ENCODE peak calls at places on chromosomes 4 and X, in eight cellular contexts. Y is suprapubic skin; E is CD8-positive, alpha-beta memory T cell; V is heart right ventricle; R is cardiac muscle cell; Z is uterus; U is mesendoderm; X is ovary. I is an unnamed sample. For H3K27me3 and H3K36me3, the result is how much of the 10 kb centered on the place peaks cover.

GRCh38 chr4:132384709-132385108 is 764.4 kb upstream of the PCDH10 start:
- DNase-seq in Y (no peak), Z (no peak), E (no peak), X (no peak), R (no peak), V (no peak), U (no peak), I (no peak)

GRCh38 chrX:80423744-80424143 is 3.5 kb downstream of the TENT5D start:
- DNase-seq in R (no peak), E (no peak), Y (no peak), V (no peak), U (no peak), Z (no peak), X (no peak), I (no peak)

GRCh38 chrX:124228849-124229248 is 103.6 kb upstream of the TEX13D start:
- DNase-seq in U (peak), X (no peak), V (no peak), E (no peak), Z (no peak), R (no peak), Y (no peak), I (no peak)

GRCh38 chrX:153641575-153642312 is 5.3 kb upstream of the DUSP9 start:
- DNase-seq in Z (no peak), E (no peak), X (no peak), U (peak), V (no peak), R (no peak), Y (no peak), I (no peak)

GRCh38 chrX:106696502-106696901 is 30.0 kb upstream of the RNF128 start:
- DNase-seq in U (peak), Y (no peak), X (no peak), R (no peak), Z (no peak), V (no peak), E (no peak), I (no peak)

GRCh38 chrX:17590892-17591740 is 146.2 kb upstream of the SCML1 start:
- DNase-seq in Y (peak), X (peak), U (peak), E (no peak), R (peak), V (peak), Z (peak), I (no peak)

GRCh38 chr4:135418353-135418752 is 1216.8 kb upstream of the PABPC4L start:
- DNase-seq in E (no peak), R (no peak), V (no peak), Y (no peak), X (no peak), Z (no peak), U (peak), I (no peak)

GRCh38 chr4:159171287-159171686 is 68.4 kb downstream of the RAPGEF2 start:
- DNase-seq in X (no peak), E (no peak), Y (no peak), R (no peak), U (no peak), Z (no peak), V (no peak), I (no peak)

GRCh38 chrX:113400193-113400704 is 559.6 kb upstream of the AMOT start:
- DNase-seq in Z (no peak), Y (no peak), X (no peak), R (no peak), V (no peak), E (no peak), U (peak), I (no peak)

GRCh38 chrX:107683124-107683895 is 55.0 kb downstream of the PRPS1 start:
- DNase-seq in X (no peak), R (no peak), Z (peak), Y (peak), U (no peak), V (no peak), E (no peak), I (no peak)

GRCh38 chr4:118754890-118755289 is 69.7 kb downstream of the METTL14 start:
- DNase-seq in X (no peak), Y (no peak), E (no peak), R (no peak), V (no peak), Z (no peak), U (no peak), I (no peak)

GRCh38 chr4:173214661-173215060 is 46.0 kb downstream of the GALNT7 start:
- DNase-seq in V (no peak), E (no peak), R (no peak), U (no peak), Z (no peak), Y (no peak), X (peak), I (no peak)

GRCh38 chr4:39357002-39357401 is 9.2 kb downstream of the RFC1 start:
- DNase-seq in X (no peak), Z (no peak), V (no peak), E (no peak), U (no peak), Y (no peak), R (no peak), I (no peak)

GRCh38 chr4:83293305-83294046 is 8.9 kb upstream of the COQ2 start:
- DNase-seq in Y (no peak), R (no peak), U (no peak), E (no peak), X (no peak), V (no peak), Z (no peak), I (no peak)

GRCh38 chr4:42412251-42412650 is 15.0 kb downstream of the SHISA3 start:
- DNase-seq in V (no peak), R (no peak), U (peak), X (no peak), Y (no peak), E (no peak), Z (no peak), I (no peak)

GRCh38 chrX:3962511-3963350 is 249.3 kb upstream of the PRKX start:
- DNase-seq in V (no peak), Y (no peak), U (peak), R (peak), X (no peak), Z (no peak), E (peak), I (no peak)

GRCh38 chr4:8591114-8591513 is 1.5 kb upstream of the CPZ start:
- DNase-seq in E (no peak), Y (no peak), U (no peak), R (no peak), V (no peak), Z (no peak), X (peak), I (no peak)

GRCh38 chrX:38278682-38279081 is 48.6 kb downstream of the RPGR start:
- DNase-seq in V (no peak), Y (no peak), U (peak), Z (no peak), X (no peak), R (no peak), E (no peak), I (no peak)

GRCh38 chr4:23934223-23934622 is 44.4 kb upstream of the PPARGC1A start:
- DNase-seq in X (no peak), Y (no peak), Z (no peak), V (no peak), U (peak), R (no peak), E (no peak), I (no peak)

DNA sequence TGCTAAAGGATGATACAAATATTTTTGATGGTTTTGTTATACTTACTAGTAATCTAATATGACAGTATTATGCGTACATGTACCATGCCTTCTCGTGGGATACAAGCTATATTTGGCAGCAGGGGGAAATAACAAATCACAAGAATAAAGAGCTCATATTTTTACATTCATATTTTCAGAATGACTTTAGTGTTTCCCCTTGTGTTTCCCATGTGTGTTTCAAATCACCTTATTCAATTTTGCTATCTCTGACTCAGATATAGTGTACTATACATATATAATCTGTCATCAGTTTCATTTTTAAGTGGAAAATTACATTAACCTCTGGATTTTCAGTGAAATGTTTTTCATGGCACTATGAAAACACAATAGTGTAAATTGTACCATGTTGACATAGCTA is 146.8 kb downstream of the RPA4 start:
- DNase-seq in X (no peak), V (no peak), U (no peak), Y (no peak), Z (no peak), R (no peak), E (no peak), I (no peak)
- H3K27me3 ChIP-seq in X (under half), V (under half), U (under half), Y (under half), Z (under half), R (under half), E (under half), I (under half)

GRCh38 chr4:55269970-55270369 is 76.1 kb upstream of the SRD5A3 start:
- DNase-seq in Z (peak), X (no peak), V (no peak), U (no peak), R (no peak), Y (peak), E (no peak), I (no peak)
- H3K36me3 ChIP-seq in Z (under half), X (under half), V (under half), U (under half), R (under half), Y (under half), E (under half), I (under half)

DNA sequence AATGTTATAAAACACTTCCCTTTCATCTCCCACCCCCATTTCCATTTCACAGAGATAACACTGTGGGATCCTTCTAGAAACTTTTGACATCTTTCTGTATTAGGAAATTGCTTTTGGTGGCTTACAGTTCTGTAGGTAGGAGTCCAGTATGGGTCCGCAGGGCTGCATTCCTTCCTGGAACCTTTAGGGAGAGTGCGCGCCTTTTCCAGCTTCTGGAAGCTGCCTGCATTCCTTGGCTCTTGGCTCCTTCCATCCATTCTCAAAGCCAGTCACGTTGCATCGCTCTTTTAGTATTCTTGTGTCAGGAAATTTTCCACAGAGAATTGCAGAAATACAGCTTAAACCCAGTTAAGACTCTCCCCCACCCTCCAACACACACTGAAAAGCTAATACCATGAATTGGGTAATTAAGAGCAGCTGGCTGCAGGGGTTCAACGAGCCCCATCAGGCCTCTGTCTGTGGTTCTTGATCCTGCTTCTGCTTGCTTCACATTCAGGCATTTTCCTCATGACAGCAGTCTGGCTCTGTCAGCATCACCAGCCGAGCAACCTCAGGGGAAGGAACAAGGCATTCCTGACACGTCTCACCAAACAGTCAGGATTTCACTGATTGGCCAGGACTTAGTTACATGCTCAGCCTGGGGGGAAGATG is 48.8 kb downstream of the SEPTIN11 start:
- DNase-seq in Z (no peak), U (peak), V (no peak), Y (no peak), X (no peak), R (no peak), E (no peak), I (no peak)
- H3K27ac ChIP-seq in Z (no peak), U (no peak), V (no peak), Y (no peak), X (no peak), R (no peak), E (no peak), I (no peak)

GRCh38 chrX:11667286-11667685 is 1.6 kb upstream of the ARHGAP6 start:
- DNase-seq in E (no peak), Z (no peak), U (no peak), Y (no peak), R (no peak), V (no peak), X (no peak), I (no peak)
- H3K27me3 ChIP-seq in E (under half), Z (under half), U (under half), Y (under half), R (under half), V (half or more), X (under half), I (under half)

DNA sequence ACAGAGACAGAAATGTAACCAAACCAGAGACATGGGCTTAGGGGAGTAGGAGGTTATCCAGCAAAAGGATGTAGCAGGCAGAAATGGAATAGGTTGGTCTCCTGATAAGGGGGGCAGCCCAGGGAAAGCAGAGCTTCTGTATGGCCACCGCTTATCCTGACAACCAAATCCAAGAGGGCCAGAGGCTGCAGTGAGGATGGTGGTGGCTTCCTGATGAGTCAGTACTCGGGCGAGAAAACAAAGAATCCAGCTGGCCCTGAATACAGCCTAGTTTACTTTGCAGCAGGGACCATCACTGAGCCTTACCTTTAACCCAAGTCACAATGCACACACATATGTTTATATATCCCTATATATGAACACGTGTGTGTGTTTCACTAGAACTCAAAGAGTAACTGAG is 129.7 kb upstream of the FTHL17 start:
- DNase-seq in V (no peak), U (no peak), Y (no peak), X (no peak), E (no peak), R (no peak), Z (no peak), I (no peak)
- H3K36me3 ChIP-seq in V (under half), U (under half), Y (under half), X (under half), E (under half), R (under half), Z (under half), I (under half)

I was measured in CD4-positive, CD25-positive, alpha-beta regulatory T cell.